ENCODE peak calls at places on chromosomes 5 and 9, in ten cellular contexts. Q, H, F, I, R, N, A, S, W and Y are unnamed samples.

GRCh38 chr9:36317766-36318165 is 59.5 kb upstream of the GNE start:
- DNase-seq in I (no peak), F (no peak), A (peak), Q (no peak), N (no peak), S (no peak), R (no peak), H (no peak), W (no peak), Y (no peak)

GRCh38 chr9:130211548-130212226 is 39.5 kb downstream of the NCS1 start:
- DNase-seq in S (no peak), I (no peak), H (no peak), N (no peak), F (no peak), A (no peak), R (no peak), W (no peak), Q (no peak), Y (no peak)

GRCh38 chr5:120122711-120123110 is 341.4 kb upstream of the PRR16 start:
- DNase-seq in H (no peak), R (no peak), I (no peak), W (no peak), Q (peak), N (no peak), F (no peak), S (no peak), A (no peak), Y (no peak)

GRCh38 chr9:8188720-8189407 is 389.3 kb upstream of the DMAC1 start:
- DNase-seq in I (no peak), S (no peak), N (no peak), R (no peak), A (no peak), W (no peak), Q (no peak), H (no peak), F (no peak), Y (no peak)

GRCh38 chr5:133977858-133978257 is 9.4 kb upstream of the C5orf15 start:
- DNase-seq in F (peak), R (peak), A (no peak), S (peak), H (no peak), W (no peak), I (no peak), Q (peak), N (no peak), Y (no peak)

GRCh38 chr9:98796364-98797101 is at the start of gene ANKS6:
- DNase-seq in H (peak), W (peak), Q (peak), S (no peak), N (peak), I (peak), F (peak), R (no peak), A (peak), Y (peak)

GRCh38 chr9:115606851-115607250 is 488.9 kb upstream of the TNC start:
- DNase-seq in R (no peak), S (no peak), F (peak), A (no peak), N (no peak), Q (peak), I (no peak), W (no peak), H (no peak), Y (no peak)

GRCh38 chr9:125233678-125234077 is 7.5 kb downstream of the HSPA5 start:
- DNase-seq in N (no peak), R (peak), H (no peak), F (peak), S (peak), A (peak), Q (peak), I (peak), W (no peak), Y (no peak)

GRCh38 chr5:136729901-136730355 is 364.6 kb upstream of the TRPC7 start:
- DNase-seq in A (peak), S (peak), F (peak), R (peak), I (peak), N (no peak), Q (peak), H (no peak), W (no peak), Y (no peak)

GRCh38 chr5:157212307-157212706 is 31.7 kb downstream of the ITK start:
- DNase-seq in Q (no peak), A (no peak), W (no peak), I (no peak), R (no peak), H (no peak), S (no peak), N (no peak), F (no peak), Y (no peak)

GRCh38 chr5:74289238-74289637 is 351.3 kb downstream of the ENC1 start:
- DNase-seq in Q (no peak), H (no peak), A (peak), F (no peak), W (no peak), I (no peak), S (no peak), R (no peak), N (no peak), Y (no peak)

GRCh38 chr9:93134018-93134739 is at the start of gene NINJ1:
- DNase-seq in I (peak), R (no peak), F (peak), N (peak), W (peak), H (peak), S (no peak), A (peak), Q (peak), Y (peak)

GRCh38 chr9:34554211-34555001 is 31.6 kb upstream of the ENHO start:
- DNase-seq in F (no peak), I (no peak), W (no peak), H (no peak), R (no peak), S (no peak), N (no peak), A (no peak), Q (peak), Y (no peak)
- TF ChIP-seq CTCF in F (no peak), I (no peak), W (no peak), H (no peak), R (no peak), S (no peak), N (no peak), A (no peak), Q (no peak), Y (no peak)

DNA sequence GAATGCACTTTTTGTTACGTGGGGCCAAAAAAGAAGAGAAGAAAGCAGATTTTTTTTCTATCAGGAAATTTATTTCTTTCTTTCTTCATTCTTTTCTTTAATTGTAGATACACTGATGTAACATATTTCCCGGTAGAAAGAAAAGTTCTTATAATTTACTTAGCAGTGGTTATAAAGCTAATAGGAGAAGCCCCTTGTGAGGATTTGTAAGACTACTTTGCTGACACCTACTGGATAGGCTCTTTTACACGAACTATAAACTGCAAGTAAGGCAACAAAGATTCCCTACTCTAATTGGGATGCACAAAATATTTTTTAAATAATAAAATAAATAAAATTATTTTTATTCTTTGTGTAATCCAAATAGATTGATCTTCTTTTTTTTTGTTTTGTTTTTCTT is 284.4 kb downstream of the DNAH5 start:
- DNase-seq in R (peak), F (peak), I (no peak), N (no peak), W (no peak), H (no peak), S (no peak), Q (peak), A (peak), Y (no peak)
- TF ChIP-seq CTCF in R (no peak), F (peak), I (no peak), N (no peak), W (no peak), H (no peak), S (peak), Q (no peak), A (peak), Y (no peak)

DNA sequence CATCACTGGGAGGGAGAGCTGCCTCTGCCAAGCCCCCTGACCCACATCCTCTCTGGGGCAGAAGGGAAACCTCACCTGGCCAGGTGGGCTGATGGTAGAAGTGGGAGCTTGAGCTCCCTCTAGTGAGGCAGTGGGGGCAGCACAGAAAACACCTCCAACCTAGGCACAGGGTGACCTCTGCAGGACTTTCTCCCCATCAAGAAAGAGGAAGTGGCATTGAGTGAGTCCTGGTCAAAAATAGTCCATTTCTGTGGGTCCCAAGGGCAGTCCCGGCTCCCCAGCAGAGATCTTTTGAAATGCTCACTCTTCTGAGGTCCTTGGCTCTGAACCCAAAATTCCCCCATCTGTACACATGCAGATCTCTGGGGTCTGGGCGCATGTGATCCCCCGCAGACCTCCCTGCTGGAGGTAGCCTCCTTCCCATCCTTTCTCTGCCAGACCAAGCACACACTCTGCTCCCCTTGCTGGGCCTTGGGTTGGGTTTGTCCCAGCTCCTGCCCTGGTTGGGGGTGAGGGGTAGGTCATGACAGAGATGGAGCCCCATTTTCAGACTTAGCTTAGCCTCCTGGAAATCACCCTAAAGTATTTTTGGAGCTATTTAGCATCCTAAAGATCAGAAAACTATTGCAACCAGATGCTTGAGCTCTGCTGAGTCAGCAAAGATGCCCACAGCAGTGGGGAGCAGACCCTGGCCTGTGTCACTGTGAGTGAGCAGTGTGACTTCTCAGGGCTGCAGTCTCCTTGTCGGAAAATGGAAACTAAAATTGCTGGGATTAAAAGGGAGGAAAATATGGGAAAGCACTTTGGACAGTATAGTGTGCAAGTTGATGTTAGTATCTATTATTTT is 41.6 kb upstream of the LCP2 start:
- DNase-seq in Q (no peak), A (no peak), W (no peak), R (no peak), I (no peak), N (no peak), S (no peak), F (no peak), H (no peak), Y (no peak)
- TF ChIP-seq CTCF in Q (peak), A (no peak), W (peak), R (no peak), I (peak), N (peak), S (no peak), F (no peak), H (no peak), Y (peak)

GRCh38 chr9:3525836-3526165 is at the start of gene RFX3:
- DNase-seq in H (peak), F (peak), Q (peak), W (peak), A (peak), I (peak), S (peak), R (peak), N (peak), Y (peak)
- TF ChIP-seq CTCF in H (no peak), F (no peak), Q (no peak), W (no peak), A (no peak), I (no peak), S (no peak), R (no peak), N (no peak), Y (no peak)